ENCODE peak calls at places on chromosomes 2 and 18, in six cellular contexts. A is brain microvascular endothelial cell; V is CD8-positive, alpha-beta T cell; X is upper lobe of right lung; K is stomach; I is PC-9. J is an unnamed sample. For H3K36me3, the result is how much of the 10 kb centered on the place peaks cover.

GRCh38 chr2:166234112-166234846 is 106.5 kb upstream of the SCN1A start:
- DNase-seq in A (peak), V (no peak), X (no peak), K (no peak), I (no peak), J (peak)

GRCh38 chr2:239959059-239959971 is 65.8 kb downstream of the NDUFA10 start:
- DNase-seq in A (no peak), V (no peak), X (no peak), K (no peak), I (no peak), J (no peak)

GRCh38 chr2:68178432-68178831 is 20.7 kb downstream of the PNO1 start:
- DNase-seq in A (no peak), V (no peak), X (no peak), K (no peak), I (no peak), J (no peak)

GRCh38 chr2:69113627-69114026 is 100.6 kb downstream of the ANTXR1 start:
- DNase-seq in A (no peak), V (no peak), X (no peak), K (no peak), I (no peak), J (no peak)

GRCh38 chr2:55232863-55233657 is 572 bp downstream of the RPS27A start:
- DNase-seq in A (no peak), V (peak), X (peak), K (peak), I (no peak), J (no peak)

GRCh38 chr2:28082131-28082530 is 191.6 kb downstream of the BABAM2 start:
- DNase-seq in A (peak), V (no peak), X (no peak), K (no peak), I (no peak), J (no peak)

GRCh38 chr18:8080092-8080491 is 513.0 kb downstream of the PTPRM start:
- DNase-seq in A (no peak), V (no peak), X (no peak), K (no peak), I (no peak), J (no peak)

GRCh38 chr2:239208470-239209180 is 192.2 kb downstream of the HDAC4 start:
- DNase-seq in A (no peak), V (no peak), X (no peak), K (no peak), I (no peak), J (no peak)

GRCh38 chr18:67117804-67118203 is 398.7 kb downstream of the DSEL start:
- DNase-seq in A (peak), V (no peak), X (no peak), K (no peak), I (no peak), J (no peak)

GRCh38 chr2:24907106-24907505 is 12.9 kb downstream of the ADCY3 start:
- DNase-seq in A (peak), V (no peak), X (no peak), K (no peak), I (no peak), J (no peak)

GRCh38 chr2:31397099-31397498 is 17.4 kb downstream of the XDH start:
- DNase-seq in A (no peak), V (no peak), X (no peak), K (peak), I (no peak), J (no peak)

GRCh38 chr2:28681216-28681981 is 70.2 kb upstream of the PPP1CB start:
- DNase-seq in A (peak), V (peak), X (no peak), K (no peak), I (no peak), J (no peak)

GRCh38 chr2:54240515-54241219 is 15.4 kb downstream of the TSPYL6 start:
- DNase-seq in A (peak), V (no peak), X (no peak), K (no peak), I (no peak), J (no peak)

GRCh38 chr2:204705243-204705971 is 160.1 kb downstream of the PARD3B start:
- DNase-seq in A (peak), V (no peak), X (no peak), K (no peak), I (no peak), J (no peak)

GRCh38 chr2:173720310-173720709 is 244.9 kb downstream of the SP3 start:
- DNase-seq in A (peak), V (no peak), X (no peak), K (no peak), I (no peak), J (no peak)

GRCh38 chr2:112674229-112674628 is 28.5 kb downstream of the SLC20A1 start:
- DNase-seq in A (no peak), V (no peak), X (peak), K (peak), I (no peak), J (no peak)

GRCh38 chr2:201796478-201796865 is 9.9 kb upstream of the CDK15 start:
- DNase-seq in A (no peak), V (no peak), X (no peak), K (no peak), I (no peak), J (no peak)

GRCh38 chr2:218733615-218734021 is 23.0 kb downstream of the TTLL4 start:
- DNase-seq in A (peak), V (no peak), X (no peak), K (peak), I (no peak), J (no peak)

GRCh38 chr2:101741775-101742520 is 44.4 kb downstream of the MAP4K4 start:
- DNase-seq in A (no peak), V (no peak), X (no peak), K (no peak), I (no peak), J (no peak)

GRCh38 chr2:235270951-235271350 is 222.9 kb upstream of the AGAP1 start:
- DNase-seq in A (peak), V (peak), X (no peak), K (no peak), I (peak), J (peak)

GRCh38 chr2:29532451-29532850 is 388.9 kb downstream of the ALK start:
- DNase-seq in A (no peak), V (no peak), X (no peak), K (no peak), I (no peak), J (no peak)

GRCh38 chr2:68837861-68838341 is 33.3 kb downstream of the BMP10 start:
- DNase-seq in A (no peak), V (no peak), X (no peak), K (no peak), I (no peak), J (no peak)

GRCh38 chr18:38297910-38298309 is 732.3 kb upstream of the CELF4 start:
- DNase-seq in A (no peak), V (no peak), X (no peak), K (no peak), I (no peak), J (no peak)

GRCh38 chr2:24456610-24457556 is 34.2 kb upstream of the NCOA1 start:
- DNase-seq in A (peak), V (no peak), X (no peak), K (peak), I (peak), J (no peak)

GRCh38 chr2:106168657-106169056 is 25.4 kb downstream of the UXS1 start:
- DNase-seq in A (no peak), V (no peak), X (no peak), K (no peak), I (no peak), J (no peak)

GRCh38 chr2:230842473-230842872 is 22.3 kb upstream of the ITM2C start:
- DNase-seq in A (no peak), V (no peak), X (no peak), K (no peak), I (no peak), J (no peak)

GRCh38 chr2:80153768-80154167 is 150.8 kb downstream of the LRRTM1 start:
- DNase-seq in A (no peak), V (no peak), X (no peak), K (no peak), I (no peak), J (no peak)

GRCh38 chr2:205033431-205033830 is 488.2 kb downstream of the PARD3B start:
- DNase-seq in A (no peak), V (no peak), X (no peak), K (no peak), I (no peak), J (no peak)

GRCh38 chr2:225041871-225042799 is at the start of gene DOCK10:
- DNase-seq in A (peak), V (peak), X (peak), K (peak), I (peak), J (no peak)

GRCh38 chr2:55862269-55862668 is 61.3 kb downstream of the EFEMP1 start:
- DNase-seq in A (peak), V (no peak), X (no peak), K (no peak), I (no peak), J (peak)

GRCh38 chr2:32422133-32422532 is 65.3 kb downstream of the BIRC6 start:
- DNase-seq in A (no peak), V (no peak), X (no peak), K (no peak), I (no peak), J (no peak)

GRCh38 chr2:32423536-32423935 is 66.7 kb downstream of the BIRC6 start:
- DNase-seq in A (peak), V (no peak), X (no peak), K (no peak), I (no peak), J (no peak)

GRCh38 chr2:32417659-32418058 is 60.8 kb downstream of the BIRC6 start:
- DNase-seq in A (no peak), V (no peak), X (no peak), K (no peak), I (no peak), J (no peak)

GRCh38 chr2:32416519-32416918 is 59.7 kb downstream of the BIRC6 start:
- DNase-seq in A (no peak), V (no peak), X (no peak), K (no peak), I (no peak), J (no peak)

DNA sequence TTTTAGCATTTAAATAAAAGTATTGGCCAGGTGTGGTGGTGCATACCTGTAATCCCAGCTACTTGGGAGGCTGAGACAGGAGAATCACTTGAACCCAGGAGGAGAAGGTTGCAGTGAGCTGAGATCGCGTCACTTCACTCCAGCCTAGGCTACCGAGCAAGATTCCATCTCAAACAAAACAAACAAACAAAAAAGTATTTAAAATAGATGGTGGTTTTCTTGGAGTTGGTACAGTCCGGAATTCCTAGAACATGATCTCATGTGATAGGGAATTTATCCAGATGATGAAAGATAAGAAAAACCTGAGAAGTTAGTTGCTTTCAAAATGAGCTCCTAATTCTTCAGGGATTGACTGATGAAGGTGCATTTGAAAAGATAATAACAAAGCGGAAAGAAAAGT is 62.0 kb downstream of the BIRC6 start:
- DNase-seq in A (peak), V (no peak), X (no peak), K (no peak), I (no peak), J (no peak)
- H3K36me3 ChIP-seq in A (under half), V (under half), X (under half), K (under half), I (under half), J (under half)

GRCh38 chr2:8118940-8119781 is 562.7 kb upstream of the ID2 start:
- DNase-seq in A (no peak), V (no peak), X (no peak), K (no peak), I (no peak), J (no peak)
- H3K4me3 ChIP-seq in A (no peak), V (no peak), X (no peak), K (no peak), I (no peak), J (no peak)

DNA sequence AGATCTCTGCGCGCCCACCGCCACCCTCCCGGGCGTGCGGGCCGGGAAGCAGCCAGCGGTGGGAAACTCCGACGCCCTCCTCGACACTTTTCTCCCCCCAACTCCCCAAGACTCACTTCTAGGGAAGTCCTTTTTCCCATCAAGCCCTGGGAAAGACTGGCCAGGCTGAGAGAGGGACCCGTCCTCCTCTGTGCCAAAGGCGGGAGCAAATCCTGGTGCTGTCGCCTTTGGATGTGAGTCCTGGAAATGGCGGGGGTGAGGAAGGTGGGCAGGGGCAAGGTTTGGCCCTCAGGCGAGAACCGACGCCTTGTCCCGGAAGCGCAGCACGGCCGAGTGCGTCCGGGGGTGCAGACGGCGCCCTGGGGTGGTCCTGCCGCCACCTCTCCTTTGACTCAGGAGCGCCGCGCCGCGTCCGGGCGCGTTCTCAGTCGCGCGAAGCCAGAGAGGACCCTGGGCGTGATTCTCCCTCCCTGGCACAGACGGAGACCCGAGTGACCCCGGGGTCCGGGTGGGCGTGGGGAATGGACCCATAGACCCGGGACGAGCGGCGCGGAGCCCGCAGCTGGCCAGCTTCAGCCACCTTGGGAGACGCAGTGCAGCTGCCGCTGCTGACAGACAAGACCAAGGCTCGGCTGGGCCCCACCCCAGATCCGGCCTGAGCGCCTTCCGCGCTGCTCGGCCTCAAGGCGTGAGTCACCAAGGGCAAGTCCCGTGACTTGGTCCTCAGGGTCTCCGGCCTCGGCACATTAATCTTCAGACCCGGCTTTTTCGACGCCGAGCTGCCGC is 3.5 kb upstream of the LBX2 start:
- DNase-seq in A (peak), V (peak), X (peak), K (peak), I (peak), J (no peak)
- TF ChIP-seq CTCF in A (peak), V (no peak), X (peak), K (no peak), I (no peak), J (peak)

DNA sequence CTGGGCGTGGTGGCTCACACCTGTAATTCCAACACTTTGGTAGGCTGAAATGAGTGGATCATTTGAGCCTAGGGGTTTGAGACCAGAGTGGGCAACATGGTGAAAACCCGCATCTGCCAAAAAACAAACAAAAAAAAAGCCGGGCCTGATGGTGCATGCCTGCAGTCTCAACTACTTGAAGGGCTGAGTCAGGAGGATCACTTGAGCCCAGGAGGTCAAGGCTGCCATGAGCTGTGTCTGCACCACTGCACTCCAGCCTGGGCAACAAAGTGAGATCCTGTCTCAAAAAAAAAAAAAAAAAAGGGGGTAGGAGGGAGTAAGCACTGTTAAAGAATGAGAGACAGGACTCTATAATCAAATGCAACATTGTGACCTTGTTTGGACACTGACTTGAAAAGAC is 54.6 kb downstream of the HDLBP start:
- DNase-seq in A (no peak), V (no peak), X (no peak), K (no peak), I (no peak), J (no peak)
- H3K36me3 ChIP-seq in A (half or more), V (under half), X (half or more), K (half or more), I (half or more), J (half or more)